ENCODE peak calls at places on chromosomes 13 and 19, in four cellular contexts. J is HepG2, C is HCT116, R is K562. T is an unnamed sample.

GRCh38 chr19:294341-294818 is 3.2 kb upstream of the PLPP2 start:
- DNase-seq in J (no peak), C (no peak), R (peak; percentile 7), T (no peak)

GRCh38 chr19:13004273-13004672 is 9.0 kb downstream of the NFIX start:
- DNase-seq in J (no peak), C (no peak), R (no peak), T (no peak)

GRCh38 chr19:55460670-55461258 is 678 bp downstream of the ISOC2 start:
- DNase-seq in J (peak; percentile 84), C (no peak), R (peak; percentile 88), T (no peak)

GRCh38 chr19:45878043-45878794 is 7.7 kb downstream of the IRF2BP1 start:
- DNase-seq in J (peak; percentile 66), C (no peak), R (no peak), T (no peak)

GRCh38 chr19:9936151-9937000 is at the start of gene OLFM2:
- DNase-seq in J (no peak), C (no peak), R (peak; percentile 93), T (no peak)

GRCh38 chr19:16739546-16739945 is 19.9 kb downstream of the NWD1 start:
- DNase-seq in J (no peak), C (no peak), R (no peak), T (no peak)

GRCh38 chr19:40247178-40247577 is 20.7 kb upstream of the CCNP start:
- DNase-seq in J (no peak), C (no peak), R (no peak), T (no peak)

GRCh38 chr19:38691938-38692457 is 44.5 kb downstream of the ACTN4 start:
- DNase-seq in J (no peak), C (peak; percentile 78), R (no peak), T (peak; percentile 99)

GRCh38 chr19:51479531-51480331 is 1.4 kb downstream of the CEACAM18 start:
- DNase-seq in J (no peak), C (no peak), R (no peak), T (no peak)

GRCh38 chr13:70668293-70668692 is 560.0 kb upstream of the KLHL1 start:
- DNase-seq in J (peak; percentile 3), C (no peak), R (no peak), T (no peak)

GRCh38 chr19:5484398-5485285 is 29.4 kb downstream of the ZNRF4 start:
- DNase-seq in J (peak; percentile 70), C (no peak), R (no peak), T (no peak)

GRCh38 chr19:12668937-12669271 is 2.3 kb downstream of the WDR83 start:
- DNase-seq in J (peak; percentile 40), C (no peak), R (peak; percentile 79), T (no peak)

GRCh38 chr19:45401815-45402468 is 2.9 kb downstream of the PPP1R13L start:
- DNase-seq in J (no peak), C (no peak), R (no peak), T (no peak)

GRCh38 chr13:49374585-49375290 is 69.1 kb downstream of the CAB39L start:
- DNase-seq in J (no peak), C (no peak), R (peak; percentile 7), T (peak; percentile 15)

GRCh38 chr13:39676315-39676876 is 20.9 kb downstream of the COG6 start:
- DNase-seq in J (peak; percentile 28), C (peak; percentile 40), R (no peak), T (no peak)

GRCh38 chr19:1000095-1000494 is at the start of gene GRIN3B:
- DNase-seq in J (peak; percentile 43), C (peak; percentile 41), R (peak; percentile 87), T (no peak)

GRCh38 chr19:15300533-15301194 is 31.7 kb downstream of the BRD4 start:
- DNase-seq in J (no peak), C (no peak), R (no peak), T (peak; percentile 36)

GRCh38 chr13:106522898-106523525 is 12.4 kb downstream of the EFNB2 start:
- DNase-seq in J (no peak), C (no peak), R (no peak), T (no peak)

GRCh38 chr19:17576758-17577532 is 21.5 kb downstream of the COLGALT1 start:
- DNase-seq in J (no peak), C (peak; percentile 87), R (peak; percentile 97), T (no peak)

GRCh38 chr13:80132741-80133601 is 208.0 kb downstream of the SPRY2 start:
- DNase-seq in J (peak; percentile 0), C (no peak), R (no peak), T (no peak)

GRCh38 chr13:41263261-41263971 is at the start of gene MTRF1:
- DNase-seq in J (peak; percentile 69), C (peak; percentile 57), R (peak; percentile 78), T (peak; percentile 56)

GRCh38 chr13:102286326-102286725 is 115.5 kb downstream of the FGF14 start:
- DNase-seq in J (peak; percentile 53), C (no peak), R (no peak), T (no peak)

GRCh38 chr13:27960362-27961226 is 8.5 kb downstream of the CDX2 start:
- DNase-seq in J (peak; percentile 97), C (no peak), R (peak; percentile 35), T (no peak)

GRCh38 chr19:4802711-4803110 is 11.2 kb downstream of the FEM1A start:
- DNase-seq in J (no peak), C (no peak), R (no peak), T (no peak)

GRCh38 chr13:67217914-67218313 is 12.2 kb downstream of the PCDH9 start:
- DNase-seq in J (no peak), C (no peak), R (no peak), T (no peak)

GRCh38 chr19:8302357-8302691 is 5.8 kb downstream of the CD320 start:
- DNase-seq in J (no peak), C (no peak), R (peak; percentile 11), T (no peak)

GRCh38 chr13:38684714-38685113 is 2.2 kb upstream of the FREM2 start:
- DNase-seq in J (no peak), C (no peak), R (no peak), T (no peak)

GRCh38 chr13:33640832-33641231 is 177.1 kb upstream of the RFC3 start:
- DNase-seq in J (peak; percentile 90), C (no peak), R (no peak), T (no peak)

GRCh38 chr19:51550848-51551672 is 19.6 kb upstream of the SIGLEC6 start:
- DNase-seq in J (no peak), C (no peak), R (no peak), T (no peak)

GRCh38 chr19:8569066-8569761 is 8.0 kb downstream of the MYO1F start:
- DNase-seq in J (no peak), C (peak; percentile 49), R (peak; percentile 80), T (no peak)

GRCh38 chr19:44113138-44113783 is at the start of gene ZNF225:
- DNase-seq in J (peak; percentile 97), C (peak; percentile 97), R (peak; percentile 91), T (peak; percentile 90)

GRCh38 chr19:11021760-11022144 is 60.9 kb downstream of the SMARCA4 start:
- DNase-seq in J (no peak), C (no peak), R (no peak), T (no peak)

GRCh38 chr19:11020982-11021759 is 60.3 kb downstream of the SMARCA4 start:
- DNase-seq in J (no peak), C (no peak), R (no peak), T (no peak)

GRCh38 chr19:11023635-11024168 is 62.9 kb downstream of the SMARCA4 start:
- DNase-seq in J (no peak), C (no peak), R (no peak), T (no peak)

GRCh38 chr19:11024259-11024658 is 63.4 kb downstream of the SMARCA4 start:
- DNase-seq in J (no peak), C (no peak), R (no peak), T (no peak)

GRCh38 chr19:11023016-11023415 is 62.2 kb downstream of the SMARCA4 start:
- DNase-seq in J (no peak), C (no peak), R (no peak), T (no peak)
- TF ChIP-seq TCF7L2 in J (no peak), C (no peak), R (no peak), T (no peak)

GRCh38 chr19:30445385-30445784 is 73.2 kb downstream of the ZNF536 start:
- DNase-seq in J (no peak), C (no peak), R (no peak), T (no peak)

GRCh38 chr19:30442715-30443114 is 70.5 kb downstream of the ZNF536 start:
- DNase-seq in J (no peak), C (no peak), R (no peak), T (no peak)

GRCh38 chr19:30443531-30444252 is 71.5 kb downstream of the ZNF536 start:
- DNase-seq in J (no peak), C (no peak), R (no peak), T (no peak)

GRCh38 chr19:30444686-30445232 is 72.6 kb downstream of the ZNF536 start:
- DNase-seq in J (no peak), C (no peak), R (no peak), T (no peak)

GRCh38 chr19:30444253-30444671 is 72.1 kb downstream of the ZNF536 start:
- DNase-seq in J (no peak), C (no peak), R (no peak), T (no peak)
- TF ChIP-seq POLR2AphosphoS5 in J (no peak), C (no peak), R (no peak), T (no peak)

GRCh38 chr13:60146491-60146890 is 17.2 kb downstream of the DIAPH3 start:
- DNase-seq in J (no peak), C (no peak), R (no peak), T (no peak)
- TF ChIP-seq TCF7L2 in J (no peak), C (no peak), R (no peak), T (no peak)

DNA sequence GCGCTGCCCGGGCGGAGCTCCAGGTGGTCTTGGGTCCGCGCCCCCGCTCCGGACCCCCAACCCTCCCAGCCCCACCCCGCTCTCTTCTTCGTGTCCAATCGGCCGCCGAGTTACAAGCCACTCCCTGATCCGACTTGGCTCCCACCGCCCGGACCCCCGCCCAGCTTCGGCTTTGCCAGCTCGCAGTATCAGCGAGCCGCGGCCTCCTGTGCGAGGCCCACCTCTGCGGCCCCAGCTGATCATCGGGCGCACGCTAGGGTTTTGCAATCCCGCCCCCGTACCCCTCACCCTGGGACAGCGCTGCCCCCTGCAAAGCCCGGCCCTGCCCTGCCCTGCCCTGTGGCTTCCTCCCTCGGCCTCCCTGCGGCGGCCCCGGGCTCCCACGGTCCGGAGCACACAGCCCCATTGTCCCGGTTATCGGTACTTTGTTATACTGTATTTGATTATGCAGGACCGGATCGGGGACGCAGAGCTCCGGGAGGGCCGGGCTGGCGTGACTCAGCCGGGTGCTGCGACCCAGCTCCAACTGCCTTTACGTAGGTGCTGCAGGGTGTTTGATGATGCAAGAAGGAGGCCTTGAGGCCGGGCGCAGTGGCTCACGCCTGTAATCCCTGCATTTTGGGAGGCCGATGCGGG is 597 bp upstream of the LPAR2 start:
- DNase-seq in J (no peak), C (peak; percentile 61), R (no peak), T (no peak)
- TF ChIP-seq POLR2AphosphoS5 in J (no peak), C (peak; percentile 20), R (no peak), T (no peak)

GRCh38 chr13:78024996-78025395 is 106.4 kb upstream of the EDNRB start:
- DNase-seq in J (no peak), C (no peak), R (no peak), T (no peak)

GRCh38 chr13:78020861-78021260 is 102.2 kb upstream of the EDNRB start:
- DNase-seq in J (no peak), C (no peak), R (no peak), T (no peak)

GRCh38 chr13:78022164-78022877 is 103.7 kb upstream of the EDNRB start:
- DNase-seq in J (no peak), C (no peak), R (no peak), T (no peak)
- TF ChIP-seq TCF7L2 in J (no peak), C (no peak), R (no peak), T (no peak)

GRCh38 chr19:6772028-6772865 is at the start of gene VAV1:
- DNase-seq in J (no peak), C (no peak), R (peak; percentile 75), T (no peak)
- TF ChIP-seq POLR2AphosphoS5 in J (no peak), C (no peak), R (no peak), T (no peak)